ENCODE peak calls at places on chromosome 18, in four cellular contexts. N is astrocyte of the spinal cord, D is activated B cell treated with CpG ODN at 0.5 μM for 24 hours, L is keratinocyte. O is an unnamed sample.

GRCh38 chr18:56563568-56563967 is 74.8 kb downstream of the TXNL1 start:
- DNase-seq in D (no peak), N (no peak), L (no peak), O (no peak)

GRCh38 chr18:26367425-26367824 is 141.2 kb downstream of the TAF4B start:
- DNase-seq in L (no peak), D (no peak), N (no peak), O (no peak)

GRCh38 chr18:77155031-77155430 is 22.4 kb upstream of the MBP start:
- DNase-seq in L (no peak), D (no peak), N (no peak), O (no peak)

GRCh38 chr18:74496508-74497307 is 545 bp downstream of the CNDP2 start:
- DNase-seq in L (no peak), D (no peak), N (peak), O (peak)

GRCh38 chr18:41899535-41899934 is 55.5 kb upstream of the PIK3C3 start:
- DNase-seq in D (no peak), L (no peak), N (no peak), O (no peak)

GRCh38 chr18:26290388-26290787 is 64.1 kb downstream of the TAF4B start:
- DNase-seq in D (no peak), N (no peak), L (no peak), O (no peak)

GRCh38 chr18:73691118-73691517 is 456.5 kb downstream of the FBXO15 start:
- DNase-seq in L (no peak), D (no peak), N (peak), O (peak)

GRCh38 chr18:36045241-36045999 is 21.9 kb downstream of the RPRD1A start:
- DNase-seq in L (no peak), N (no peak), D (no peak), O (no peak)

GRCh38 chr18:57281519-57281918 is 70.8 kb upstream of the ST8SIA3 start:
- DNase-seq in D (no peak), N (no peak), L (no peak), O (no peak)

GRCh38 chr18:60599267-60599666 is 226.7 kb upstream of the MC4R start:
- DNase-seq in D (no peak), L (no peak), N (no peak), O (no peak)

GRCh38 chr18:30361864-30362540 is 680.5 kb downstream of the DSC3 start:
- DNase-seq in D (no peak), N (no peak), L (no peak), O (no peak)

GRCh38 chr18:42936289-42936688 is 179.2 kb downstream of the RIT2 start:
- DNase-seq in D (no peak), L (no peak), N (no peak), O (no peak)

GRCh38 chr18:67483237-67483636 is 33.3 kb downstream of the DSEL start:
- DNase-seq in N (no peak), L (no peak), D (no peak), O (no peak)

GRCh38 chr18:13889661-13890060 is 25.7 kb downstream of the MC2R start:
- DNase-seq in L (no peak), D (no peak), N (no peak), O (no peak)

GRCh38 chr18:61362511-61362910 is 29.3 kb downstream of the CDH20 start:
- DNase-seq in L (no peak), D (no peak), N (no peak), O (no peak)

GRCh38 chr18:64659186-64659585 is 510.3 kb upstream of the LINC00305 start:
- DNase-seq in N (no peak), L (no peak), D (no peak), O (no peak)

GRCh38 chr18:75170022-75170789 is 38.7 kb downstream of the PTGR3 start:
- DNase-seq in D (no peak), N (no peak), L (no peak), O (no peak)

GRCh38 chr18:3148930-3149535 is 70.7 kb downstream of the MYOM1 start:
- DNase-seq in L (no peak), D (no peak), N (no peak), O (peak)

GRCh38 chr18:36247036-36247435 is 50.5 kb upstream of the FHOD3 start:
- DNase-seq in N (no peak), D (no peak), L (no peak), O (no peak)

GRCh38 chr18:40877096-40877495 is 1077.9 kb upstream of the PIK3C3 start:
- DNase-seq in D (no peak), L (peak), N (peak), O (no peak)

GRCh38 chr18:23626451-23627279 is 36.0 kb downstream of the ANKRD29 start:
- DNase-seq in D (no peak), N (peak), L (no peak), O (peak)

GRCh38 chr18:74290831-74291770 is 662 bp downstream of the CYB5A start:
- DNase-seq in D (no peak), L (no peak), N (no peak), O (no peak)

GRCh38 chr18:21327101-21327500 is 85.1 kb downstream of the GREB1L start:
- DNase-seq in N (no peak), L (no peak), D (no peak), O (no peak)

GRCh38 chr18:39561136-39561535 is 1995.5 kb upstream of the CELF4 start:
- DNase-seq in N (peak), D (no peak), L (no peak), O (no peak)

GRCh38 chr18:70149616-70150301 is 55.7 kb downstream of the RTTN start:
- DNase-seq in N (no peak), L (no peak), D (no peak), O (no peak)

GRCh38 chr18:63444567-63444966 is 22.3 kb upstream of the VPS4B start:
- DNase-seq in L (no peak), D (no peak), N (peak), O (peak)

GRCh38 chr18:72544092-72544886 is at the start of gene CBLN2:
- DNase-seq in L (no peak), N (peak), D (peak), O (peak)

GRCh38 chr18:10228380-10228779 is 226.1 kb upstream of the APCDD1 start:
- DNase-seq in L (no peak), N (no peak), D (no peak), O (no peak)

GRCh38 chr18:47323158-47323557 is 71.7 kb upstream of the SKOR2 start:
- DNase-seq in N (peak), D (no peak), L (no peak), O (no peak)

GRCh38 chr18:31049189-31049588 is 6.6 kb upstream of the DSC3 start:
- DNase-seq in L (no peak), N (no peak), D (no peak), O (no peak)

GRCh38 chr18:29779096-29779495 is 1263.4 kb downstream of the DSC3 start:
- DNase-seq in N (no peak), L (no peak), D (no peak), O (no peak)

GRCh38 chr18:37453754-37454153 is 111.8 kb downstream of the CELF4 start:
- DNase-seq in L (no peak), D (no peak), N (no peak), O (peak)

GRCh38 chr18:65215865-65216466 is 534.8 kb upstream of the CDH7 start:
- DNase-seq in N (no peak), D (no peak), L (no peak), O (no peak)

GRCh38 chr18:46419391-46420141 is 237.5 kb downstream of the LOXHD1 start:
- DNase-seq in D (no peak), N (no peak), L (no peak), O (no peak)

GRCh38 chr18:65567372-65567771 is 183.4 kb upstream of the CDH7 start:
- DNase-seq in L (no peak), N (peak), D (no peak), O (no peak)

GRCh38 chr18:23887493-23887892 is 127.1 kb upstream of the TTC39C start:
- DNase-seq in L (no peak), N (no peak), D (no peak), O (no peak)

GRCh38 chr18:80253871-80254492 is 6.7 kb upstream of the PARD6G start:
- DNase-seq in N (no peak), D (no peak), L (no peak), O (peak)

GRCh38 chr18:23259701-23260661 is 124.7 kb downstream of the CABLES1 start:
- DNase-seq in D (no peak), N (peak), L (no peak), O (peak)

DNA sequence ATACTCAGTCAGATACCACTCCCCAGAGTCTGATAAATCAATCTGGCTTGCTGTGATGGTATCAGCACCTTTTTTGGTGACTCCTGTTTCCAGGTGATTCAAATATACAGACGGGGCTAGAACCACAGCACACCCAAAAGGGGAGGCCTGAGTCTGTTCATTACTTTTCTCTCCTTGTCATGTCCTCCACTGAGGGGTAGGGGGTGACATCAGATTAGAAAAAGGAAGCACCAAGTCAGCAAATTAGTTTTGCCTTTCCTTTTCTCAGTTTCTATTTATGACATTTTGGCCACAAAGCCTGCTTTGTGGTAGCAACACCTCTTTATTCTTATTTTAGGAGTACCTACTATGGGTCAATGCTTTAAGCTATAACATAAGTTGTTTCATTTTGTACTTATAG is 127.4 kb downstream of the CCDC102B start:
- DNase-seq in N (peak), L (no peak), D (no peak), O (no peak)
- TF ChIP-seq CTCF in N (peak), L (no peak), D (no peak), O (peak)

GRCh38 chr18:48951448-48952286 is 902 bp upstream of the SMAD7 start:
- DNase-seq in D (peak), N (peak), L (no peak), O (peak)

GRCh38 chr18:48949051-48949605 is 1.6 kb downstream of the SMAD7 start:
- DNase-seq in L (no peak), N (no peak), D (no peak), O (peak)

GRCh38 chr18:48948112-48949050 is 2.4 kb downstream of the SMAD7 start:
- DNase-seq in N (peak), L (no peak), D (peak), O (peak)

GRCh38 chr18:48950536-48951447 is at the start of gene SMAD7:
- DNase-seq in D (no peak), L (no peak), N (peak), O (peak)

GRCh38 chr18:48949606-48950535 is 894 bp downstream of the SMAD7 start:
- DNase-seq in N (peak), L (no peak), D (peak), O (peak)
- TF ChIP-seq CTCF in N (peak), L (no peak), D (no peak), O (no peak)

GRCh38 chr18:44437603-44438002 is 243.1 kb upstream of the SETBP1 start:
- DNase-seq in D (no peak), L (no peak), N (no peak), O (no peak)
- TF ChIP-seq CTCF in D (no peak), L (no peak), N (no peak), O (no peak)

GRCh38 chr18:11310476-11311086 is 161.2 kb upstream of the PIEZO2 start:
- DNase-seq in D (no peak), N (peak), L (peak), O (no peak)

GRCh38 chr18:11307716-11308115 is 158.3 kb upstream of the PIEZO2 start:
- DNase-seq in N (no peak), L (no peak), D (no peak), O (no peak)

GRCh38 chr18:11305507-11305906 is 156.1 kb upstream of the PIEZO2 start:
- DNase-seq in N (no peak), D (no peak), L (no peak), O (no peak)

GRCh38 chr18:11308499-11308898 is 159.1 kb upstream of the PIEZO2 start:
- DNase-seq in N (peak), D (no peak), L (no peak), O (no peak)

DNA sequence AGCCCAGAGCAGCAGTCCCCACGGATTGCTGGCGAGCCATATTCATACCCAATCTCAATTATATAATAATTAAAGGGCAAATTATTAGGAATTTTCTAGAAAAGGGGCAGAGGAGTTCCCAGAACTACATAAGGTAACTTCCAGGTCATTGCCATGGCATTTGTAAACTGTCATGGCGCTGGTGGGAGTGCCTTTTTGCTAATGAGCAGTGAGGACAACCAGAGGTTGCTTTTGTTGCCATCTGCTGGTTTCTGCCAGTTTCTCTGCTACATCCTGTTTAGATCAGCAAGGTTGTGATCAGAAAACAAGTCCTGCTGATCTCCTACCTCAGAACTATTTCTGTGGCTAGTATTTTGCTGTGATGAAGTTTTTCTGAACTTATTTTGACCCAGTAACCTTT is 159.8 kb upstream of the PIEZO2 start:
- DNase-seq in N (no peak), D (no peak), L (no peak), O (no peak)
- TF ChIP-seq CTCF in N (peak), D (no peak), L (no peak), O (peak)

GRCh38 chr18:12765127-12765526 is 62.3 kb downstream of the PSMG2 start:
- DNase-seq in L (no peak), N (no peak), D (no peak), O (no peak)

GRCh38 chr18:12765586-12765985 is 62.7 kb downstream of the PSMG2 start:
- DNase-seq in L (no peak), D (no peak), N (no peak), O (no peak)

GRCh38 chr18:12767580-12768155 is 64.8 kb downstream of the PSMG2 start:
- DNase-seq in L (no peak), N (no peak), D (no peak), O (no peak)

GRCh38 chr18:12768622-12769021 is 65.8 kb downstream of the PSMG2 start:
- DNase-seq in D (no peak), N (peak), L (no peak), O (peak)

DNA sequence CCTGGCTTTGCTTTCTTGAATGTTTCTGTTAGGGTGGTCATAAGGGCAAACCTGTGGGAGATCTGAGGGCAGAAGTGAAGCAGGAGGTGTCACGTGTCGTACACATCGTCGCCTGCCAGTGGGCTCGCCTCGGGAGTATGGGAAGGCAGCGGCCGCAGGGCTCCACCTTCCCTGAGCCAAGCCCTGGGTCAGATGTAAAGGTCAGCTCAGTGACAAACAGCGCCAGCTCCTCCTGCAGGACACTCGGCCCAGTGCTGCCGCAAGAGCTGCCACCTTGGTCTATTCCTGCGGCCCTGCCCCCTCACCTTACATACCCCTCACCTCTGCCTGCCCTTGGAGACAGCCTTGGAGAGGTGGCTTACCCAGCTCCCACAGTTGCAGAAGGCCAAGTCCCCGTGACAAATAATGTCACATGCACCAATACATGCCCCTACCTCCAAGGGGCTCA is 64.2 kb downstream of the PSMG2 start:
- DNase-seq in D (no peak), L (no peak), N (no peak), O (no peak)
- TF ChIP-seq CTCF in D (no peak), L (no peak), N (peak), O (no peak)

DNA sequence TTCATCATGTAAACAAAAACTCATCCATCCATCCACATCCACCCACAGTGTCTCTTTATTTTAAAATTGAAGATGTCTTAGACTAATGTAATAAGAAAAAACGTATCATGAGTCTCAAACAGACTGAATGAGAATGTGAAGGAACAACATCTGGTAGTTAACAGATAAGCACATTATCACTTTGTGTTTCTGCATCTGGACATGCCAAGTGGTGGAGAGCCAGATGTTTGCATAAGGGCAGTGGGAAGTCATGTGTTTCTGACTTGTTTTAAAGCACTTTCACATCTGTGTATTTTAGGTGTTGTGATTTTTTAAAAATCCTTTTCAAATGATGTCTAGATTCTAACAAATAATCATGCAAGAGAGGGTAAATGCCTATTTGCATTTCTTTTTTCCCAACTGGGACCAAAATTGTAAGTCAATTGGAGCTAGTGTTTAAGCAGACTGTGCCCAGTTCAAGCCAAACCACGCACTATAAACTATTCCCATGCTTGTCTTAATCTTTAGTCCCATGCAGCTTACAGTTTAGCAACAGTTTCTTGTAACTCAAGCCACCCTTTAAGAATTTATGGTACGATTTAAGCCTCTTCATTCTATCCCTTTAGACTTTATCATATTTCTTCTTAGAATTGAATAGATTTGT is 272.7 kb upstream of the DOK6 start:
- DNase-seq in N (no peak), D (no peak), L (no peak), O (no peak)
- TF ChIP-seq CTCF in N (no peak), D (no peak), L (no peak), O (no peak)

GRCh38 chr18:51540562-51540961 is 343.1 kb upstream of the MEX3C start:
- DNase-seq in N (no peak), L (no peak), D (no peak), O (no peak)

GRCh38 chr18:51531496-51531895 is 334.0 kb upstream of the MEX3C start:
- DNase-seq in D (no peak), N (no peak), L (peak), O (no peak)

GRCh38 chr18:51541230-51541629 is 343.7 kb upstream of the MEX3C start:
- DNase-seq in D (no peak), L (no peak), N (no peak), O (no peak)

DNA sequence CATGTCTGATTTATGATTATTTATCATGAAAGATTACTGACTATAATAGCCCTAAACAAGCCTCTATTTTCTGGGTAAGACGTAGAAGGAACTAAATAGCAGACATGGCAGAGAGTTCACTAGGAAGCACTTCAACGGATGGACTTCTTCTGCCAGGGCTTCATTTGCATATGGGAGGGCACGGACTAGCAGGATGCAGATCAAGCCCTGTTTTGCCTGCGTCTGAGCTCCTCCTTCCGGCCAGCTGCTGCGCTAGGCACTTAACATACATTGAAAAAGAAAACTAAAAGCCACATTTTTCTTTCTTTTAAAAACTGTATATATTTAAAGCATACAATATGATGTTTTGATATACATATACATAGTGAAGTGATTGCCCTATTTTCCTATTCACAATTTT is 340.0 kb upstream of the MEX3C start:
- DNase-seq in L (no peak), D (no peak), N (no peak), O (no peak)
- TF ChIP-seq CTCF in L (peak), D (no peak), N (peak), O (no peak)

DNA sequence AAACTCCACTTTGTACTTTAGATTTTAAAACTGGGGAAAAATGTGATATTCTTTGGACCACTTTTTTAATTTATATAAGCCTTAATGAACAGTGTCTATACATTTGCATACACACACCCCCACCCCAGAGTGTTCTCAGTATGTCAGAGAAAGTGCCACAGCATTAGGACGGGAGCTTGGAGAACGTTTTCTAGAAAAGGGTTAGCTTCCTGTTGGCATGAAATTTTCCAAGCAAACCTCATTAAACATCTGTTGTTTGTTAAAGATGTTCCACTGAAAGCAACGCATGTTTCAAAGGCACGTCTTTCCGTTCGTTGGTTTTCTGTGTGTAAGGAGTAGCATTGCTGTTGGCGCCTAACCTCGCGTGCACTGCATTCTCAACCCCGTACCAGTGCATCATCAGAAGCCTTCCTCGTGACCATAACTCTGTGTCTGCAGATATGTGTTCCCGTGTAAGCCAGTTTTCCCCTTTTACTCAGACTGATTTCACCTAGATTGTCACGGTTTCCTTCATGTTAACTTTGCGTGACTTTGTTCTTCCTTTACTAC is 228.5 kb downstream of the ALPK2 start:
- DNase-seq in L (no peak), N (no peak), D (no peak), O (no peak)
- TF ChIP-seq CTCF in L (no peak), N (no peak), D (no peak), O (no peak)

O was measured in osteoblast.